ENCODE peak calls at places on chromosomes 2 and 18, in eight cellular contexts. X is H1, O is RWPE1, K is heart left ventricle, F is OCI-LY7, W is pancreas, P is colonic mucosa, U is A549. T is an unnamed sample.
A peak's percentile ranks its signal among the peaks of the same experiment; 100 is the strongest.

GRCh38 chr2:113251118-113251517 is 27.6 kb downstream of the PAX8 start:
- DNase-seq in X (no peak), O (no peak), K (no peak), F (no peak), W (no peak), P (no peak), U (no peak), T (no peak)

GRCh38 chr2:158464426-158465281 is 7.9 kb downstream of the PKP4 start:
- DNase-seq in X (no peak), O (no peak), K (no peak), F (peak; percentile 40), W (no peak), P (no peak), U (peak; percentile 29), T (no peak)

GRCh38 chr2:40037303-40037702 is 258.2 kb upstream of the THUMPD2 start:
- DNase-seq in X (no peak), O (no peak), K (peak; percentile 30), F (peak; percentile 50), W (no peak), P (no peak), U (no peak), T (no peak)

GRCh38 chr2:45567974-45568789 is 42.9 kb downstream of the SRBD1 start:
- DNase-seq in X (no peak), O (no peak), K (no peak), F (peak; percentile 77), W (no peak), P (no peak), U (no peak), T (peak; percentile 25)

GRCh38 chr18:76823574-76823973 is 1.2 kb downstream of the ZNF236 start:
- DNase-seq in X (no peak), O (no peak), K (no peak), F (peak; percentile 53), W (no peak), P (peak; percentile 37), U (peak; percentile 50), T (no peak)

GRCh38 chr2:71550801-71551630 is 97.7 kb downstream of the DYSF start:
- DNase-seq in X (no peak), O (no peak), K (no peak), F (no peak), W (no peak), P (no peak), U (no peak), T (no peak)

GRCh38 chr2:58539973-58540372 is 298.8 kb upstream of the FANCL start:
- DNase-seq in X (no peak), O (no peak), K (no peak), F (no peak), W (no peak), P (no peak), U (peak; percentile 51), T (no peak)

GRCh38 chr2:37415128-37415817 is 70.8 kb downstream of the QPCT start:
- DNase-seq in X (no peak), O (no peak), K (no peak), F (no peak), W (no peak), P (no peak), U (peak; percentile 31), T (no peak)

GRCh38 chr2:36550006-36550405 is 48.0 kb downstream of the FEZ2 start:
- DNase-seq in X (no peak), O (no peak), K (no peak), F (no peak), W (no peak), P (no peak), U (no peak), T (no peak)

GRCh38 chr2:179749210-179749609 is 112.2 kb downstream of the ZNF385B start:
- DNase-seq in X (no peak), O (no peak), K (no peak), F (no peak), W (no peak), P (no peak), U (no peak), T (peak; percentile 22)

GRCh38 chr18:26803643-26804042 is 61.9 kb downstream of the AQP4 start:
- DNase-seq in X (no peak), O (no peak), K (no peak), F (peak; percentile 14), W (no peak), P (no peak), U (no peak), T (no peak)

GRCh38 chr2:10135296-10136089 is 13.0 kb downstream of the RRM2 start:
- DNase-seq in X (no peak), O (no peak), K (no peak), F (no peak), W (no peak), P (no peak), U (peak; percentile 46), T (peak; percentile 74)

GRCh38 chr2:182852787-182853186 is 13.7 kb downstream of the FRZB start:
- DNase-seq in X (no peak), O (no peak), K (no peak), F (no peak), W (no peak), P (no peak), U (no peak), T (no peak)

GRCh38 chr18:54260376-54261072 is 8.8 kb upstream of the POLI start:
- DNase-seq in X (no peak), O (peak; percentile 43), K (no peak), F (no peak), W (no peak), P (no peak), U (no peak), T (no peak)

GRCh38 chr2:237556773-237557632 is 9.4 kb upstream of the PRLH start:
- DNase-seq in X (no peak), O (no peak), K (no peak), F (no peak), W (no peak), P (no peak), U (no peak), T (no peak)

GRCh38 chr18:70491734-70492348 is 203.0 kb downstream of the SOCS6 start:
- DNase-seq in X (no peak), O (peak; percentile 15), K (peak; percentile 37), F (peak; percentile 24), W (peak; percentile 6), P (peak; percentile 76), U (peak; percentile 61), T (peak; percentile 31)

GRCh38 chr2:204437815-204438766 is 107.2 kb upstream of the PARD3B start:
- DNase-seq in X (no peak), O (no peak), K (no peak), F (no peak), W (peak; percentile 36), P (no peak), U (no peak), T (no peak)

GRCh38 chr2:124884315-124884714 is 859.2 kb downstream of the CNTNAP5 start:
- DNase-seq in X (no peak), O (no peak), K (no peak), F (no peak), W (no peak), P (no peak), U (no peak), T (no peak)

GRCh38 chr2:98822301-98823164 is 91.6 kb upstream of the MGAT4A start:
- DNase-seq in X (no peak), O (no peak), K (peak; percentile 74), F (no peak), W (no peak), P (no peak), U (no peak), T (no peak)

GRCh38 chr2:149148195-149149006 is 109.9 kb downstream of the LYPD6B start:
- DNase-seq in X (no peak), O (no peak), K (no peak), F (no peak), W (no peak), P (no peak), U (no peak), T (no peak)

GRCh38 chr2:56871641-56872040 is 687.9 kb downstream of the CCDC85A start:
- DNase-seq in X (no peak), O (no peak), K (no peak), F (no peak), W (no peak), P (no peak), U (no peak), T (no peak)

GRCh38 chr18:12247946-12248345 is 6.2 kb upstream of the CIDEA start:
- DNase-seq in X (no peak), O (no peak), K (no peak), F (no peak), W (no peak), P (no peak), U (no peak), T (no peak)
- TF ChIP-seq CTCF in X (no peak), O (no peak), K (no peak), F (no peak), W (no peak), P (no peak), U (no peak), T (no peak)

DNA sequence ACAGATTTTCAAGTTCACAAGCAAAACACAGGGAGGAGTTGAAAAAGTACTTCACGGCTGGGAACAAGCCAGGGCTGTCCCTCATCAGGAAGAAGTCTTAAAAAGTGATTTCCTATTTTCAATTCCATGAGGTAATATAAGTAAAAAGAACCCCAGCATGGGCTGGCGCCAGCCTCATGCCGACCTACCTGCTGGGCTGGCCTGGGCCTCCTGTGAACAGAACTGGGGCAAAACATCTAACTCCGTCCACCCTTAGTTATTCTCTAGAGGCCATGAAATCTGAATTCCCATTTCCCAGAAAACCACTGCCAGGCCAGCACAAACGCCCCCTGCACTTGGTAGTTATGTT is 68.9 kb downstream of the POLR1A start:
- DNase-seq in X (no peak), O (no peak), K (no peak), F (no peak), W (no peak), P (no peak), U (no peak), T (no peak)
- H3K27ac ChIP-seq in X (no peak overlapping the region), O (peak overlapping the region; percentile 51), K (peak overlapping the region; percentile 84), F (peak overlapping the region; percentile 98), W (peak overlapping the region; percentile 79), P (peak overlapping the region; percentile 84), U (no peak overlapping the region), T (peak overlapping the region; percentile 74)

GRCh38 chr18:10516078-10516477 is 9.7 kb upstream of the NAPG start:
- DNase-seq in X (no peak), O (no peak), K (no peak), F (no peak), W (no peak), P (no peak), U (no peak), T (no peak)

GRCh38 chr18:10515456-10515855 is 10.4 kb upstream of the NAPG start:
- DNase-seq in X (no peak), O (no peak), K (no peak), F (no peak), W (no peak), P (no peak), U (no peak), T (no peak)

GRCh38 chr18:10519999-10520935 is 5.6 kb upstream of the NAPG start:
- DNase-seq in X (peak; percentile 58), O (peak; percentile 76), K (peak; percentile 89), F (peak; percentile 86), W (peak; percentile 75), P (peak; percentile 81), U (peak; percentile 78), T (peak; percentile 87)

GRCh38 chr18:10519366-10519765 is 6.5 kb upstream of the NAPG start:
- DNase-seq in X (no peak), O (no peak), K (no peak), F (no peak), W (no peak), P (no peak), U (no peak), T (no peak)

GRCh38 chr18:10518595-10519273 is 7.1 kb upstream of the NAPG start:
- DNase-seq in X (no peak), O (no peak), K (peak; percentile 72), F (no peak), W (no peak), P (peak; percentile 33), U (no peak), T (peak; percentile 13)
- TF ChIP-seq CTCF in X (peak; percentile 21), O (no peak), K (peak; percentile 50), F (peak; percentile 18), W (no peak), P (no peak), U (no peak), T (peak; percentile 54)

GRCh38 chr2:128232965-128233789 is 85.5 kb downstream of the HS6ST1 start:
- DNase-seq in X (peak; percentile 54), O (peak; percentile 84), K (peak; percentile 94), F (peak; percentile 76), W (peak; percentile 84), P (peak; percentile 92), U (peak; percentile 82), T (peak; percentile 45)
- H3K27ac ChIP-seq in X (no peak overlapping the region), O (peak overlapping the region; percentile 26), K (peak overlapping the region; percentile 84), F (no peak overlapping the region), W (peak overlapping the region; percentile 63), P (peak overlapping the region; percentile 70), U (peak overlapping the region; percentile 72), T (no peak overlapping the region)

T was measured in brain microvascular endothelial cell.